ENCODE peak calls at places on chromosomes 16 and 17, in seven cellular contexts. One of them, this sample, is unnamed.

GRCh38 chr17:79843917-79844815 is 4.9 kb upstream of the CBX4 start:
- DNase-seq in endothelial cell: peak
- DNase-seq in OCI-LY7: no peak
- DNase-seq in activated B cell treated with CpG ODN at 0.5 μM for 24 hours: no peak
- DNase-seq in Calu3: peak
- DNase-seq in AG09319: no peak
- DNase-seq in RWPE1: no peak
- DNase-seq in this sample: no peak

GRCh38 chr17:49382556-49382955 is 20.5 kb upstream of the ZNF652 start:
- DNase-seq in endothelial cell: no peak
- DNase-seq in OCI-LY7: no peak
- DNase-seq in activated B cell treated with CpG ODN at 0.5 μM for 24 hours: no peak
- DNase-seq in Calu3: no peak
- DNase-seq in AG09319: no peak
- DNase-seq in RWPE1: no peak
- DNase-seq in this sample: no peak

GRCh38 chr16:65725156-65725845 is 603.4 kb upstream of the CDH11 start:
- DNase-seq in endothelial cell: no peak
- DNase-seq in OCI-LY7: no peak
- DNase-seq in activated B cell treated with CpG ODN at 0.5 μM for 24 hours: no peak
- DNase-seq in Calu3: no peak
- DNase-seq in AG09319: no peak
- DNase-seq in RWPE1: no peak
- DNase-seq in this sample: no peak

GRCh38 chr16:21071741-21072140 is 78.9 kb downstream of the DNAH3 start:
- DNase-seq in endothelial cell: no peak
- DNase-seq in OCI-LY7: no peak
- DNase-seq in activated B cell treated with CpG ODN at 0.5 μM for 24 hours: no peak
- DNase-seq in Calu3: no peak
- DNase-seq in AG09319: no peak
- DNase-seq in RWPE1: no peak
- DNase-seq in this sample: no peak

GRCh38 chr17:77611791-77612466 is 346.6 kb upstream of the TNRC6C start:
- DNase-seq in endothelial cell: no peak
- DNase-seq in OCI-LY7: no peak
- DNase-seq in activated B cell treated with CpG ODN at 0.5 μM for 24 hours: no peak
- DNase-seq in Calu3: no peak
- DNase-seq in AG09319: no peak
- DNase-seq in RWPE1: no peak
- DNase-seq in this sample: no peak

GRCh38 chr17:3750926-3751325 is 27.2 kb downstream of the HASPIN start:
- DNase-seq in endothelial cell: no peak
- DNase-seq in OCI-LY7: no peak
- DNase-seq in activated B cell treated with CpG ODN at 0.5 μM for 24 hours: no peak
- DNase-seq in Calu3: no peak
- DNase-seq in AG09319: no peak
- DNase-seq in RWPE1: no peak
- DNase-seq in this sample: no peak

GRCh38 chr16:86431540-86431939 is 78.8 kb upstream of the FOXF1 start:
- DNase-seq in endothelial cell: no peak
- DNase-seq in OCI-LY7: no peak
- DNase-seq in activated B cell treated with CpG ODN at 0.5 μM for 24 hours: no peak
- DNase-seq in Calu3: no peak
- DNase-seq in AG09319: no peak
- DNase-seq in RWPE1: no peak
- DNase-seq in this sample: no peak

GRCh38 chr17:9240659-9241370 is 219.5 kb downstream of the NTN1 start:
- DNase-seq in endothelial cell: peak
- DNase-seq in OCI-LY7: no peak
- DNase-seq in activated B cell treated with CpG ODN at 0.5 μM for 24 hours: no peak
- DNase-seq in Calu3: no peak
- DNase-seq in AG09319: peak
- DNase-seq in RWPE1: no peak
- DNase-seq in this sample: no peak

GRCh38 chr16:87438611-87438985 is 46.5 kb downstream of the MAP1LC3B start:
- DNase-seq in endothelial cell: no peak
- DNase-seq in OCI-LY7: no peak
- DNase-seq in activated B cell treated with CpG ODN at 0.5 μM for 24 hours: no peak
- DNase-seq in Calu3: no peak
- DNase-seq in AG09319: no peak
- DNase-seq in RWPE1: no peak
- DNase-seq in this sample: no peak

GRCh38 chr16:4796982-4797804 is 2.0 kb downstream of the SMIM22 start:
- DNase-seq in endothelial cell: no peak
- DNase-seq in OCI-LY7: no peak
- DNase-seq in activated B cell treated with CpG ODN at 0.5 μM for 24 hours: no peak
- DNase-seq in Calu3: no peak
- DNase-seq in AG09319: no peak
- DNase-seq in RWPE1: no peak
- DNase-seq in this sample: no peak

GRCh38 chr17:56045907-56046306 is 107.4 kb upstream of the ANKFN1 start:
- DNase-seq in endothelial cell: no peak
- DNase-seq in OCI-LY7: no peak
- DNase-seq in activated B cell treated with CpG ODN at 0.5 μM for 24 hours: no peak
- DNase-seq in Calu3: no peak
- DNase-seq in AG09319: no peak
- DNase-seq in RWPE1: no peak
- DNase-seq in this sample: no peak

GRCh38 chr17:350706-351435 is 1.7 kb downstream of the RPH3AL start:
- DNase-seq in endothelial cell: peak
- DNase-seq in OCI-LY7: no peak
- DNase-seq in activated B cell treated with CpG ODN at 0.5 μM for 24 hours: no peak
- DNase-seq in Calu3: peak
- DNase-seq in AG09319: no peak
- DNase-seq in RWPE1: peak
- DNase-seq in this sample: peak

GRCh38 chr16:50252082-50252611 is 14.2 kb upstream of the ADCY7 start:
- DNase-seq in endothelial cell: no peak
- DNase-seq in OCI-LY7: no peak
- DNase-seq in activated B cell treated with CpG ODN at 0.5 μM for 24 hours: no peak
- DNase-seq in Calu3: no peak
- DNase-seq in AG09319: no peak
- DNase-seq in RWPE1: no peak
- DNase-seq in this sample: no peak

GRCh38 chr16:70749006-70749678 is 51.8 kb downstream of the VAC14 start:
- DNase-seq in endothelial cell: no peak
- DNase-seq in OCI-LY7: no peak
- DNase-seq in activated B cell treated with CpG ODN at 0.5 μM for 24 hours: no peak
- DNase-seq in Calu3: peak
- DNase-seq in AG09319: no peak
- DNase-seq in RWPE1: no peak
- DNase-seq in this sample: no peak

GRCh38 chr17:70181866-70182265 is 12.5 kb downstream of the KCNJ2 start:
- DNase-seq in endothelial cell: no peak
- DNase-seq in OCI-LY7: no peak
- DNase-seq in activated B cell treated with CpG ODN at 0.5 μM for 24 hours: no peak
- DNase-seq in Calu3: no peak
- DNase-seq in AG09319: no peak
- DNase-seq in RWPE1: peak
- DNase-seq in this sample: no peak

GRCh38 chr17:66855204-66855603 is 20.3 kb downstream of the CACNG5 start:
- DNase-seq in endothelial cell: no peak
- DNase-seq in OCI-LY7: no peak
- DNase-seq in activated B cell treated with CpG ODN at 0.5 μM for 24 hours: no peak
- DNase-seq in Calu3: peak
- DNase-seq in AG09319: no peak
- DNase-seq in RWPE1: no peak
- DNase-seq in this sample: no peak
- TF ChIP-seq CTCF in endothelial cell: peak
- TF ChIP-seq CTCF in OCI-LY7: peak
- TF ChIP-seq CTCF in activated B cell treated with CpG ODN at 0.5 μM for 24 hours: no peak
- TF ChIP-seq CTCF in Calu3: peak
- TF ChIP-seq CTCF in AG09319: peak
- TF ChIP-seq CTCF in RWPE1: peak
- TF ChIP-seq CTCF in this sample: peak

DNA sequence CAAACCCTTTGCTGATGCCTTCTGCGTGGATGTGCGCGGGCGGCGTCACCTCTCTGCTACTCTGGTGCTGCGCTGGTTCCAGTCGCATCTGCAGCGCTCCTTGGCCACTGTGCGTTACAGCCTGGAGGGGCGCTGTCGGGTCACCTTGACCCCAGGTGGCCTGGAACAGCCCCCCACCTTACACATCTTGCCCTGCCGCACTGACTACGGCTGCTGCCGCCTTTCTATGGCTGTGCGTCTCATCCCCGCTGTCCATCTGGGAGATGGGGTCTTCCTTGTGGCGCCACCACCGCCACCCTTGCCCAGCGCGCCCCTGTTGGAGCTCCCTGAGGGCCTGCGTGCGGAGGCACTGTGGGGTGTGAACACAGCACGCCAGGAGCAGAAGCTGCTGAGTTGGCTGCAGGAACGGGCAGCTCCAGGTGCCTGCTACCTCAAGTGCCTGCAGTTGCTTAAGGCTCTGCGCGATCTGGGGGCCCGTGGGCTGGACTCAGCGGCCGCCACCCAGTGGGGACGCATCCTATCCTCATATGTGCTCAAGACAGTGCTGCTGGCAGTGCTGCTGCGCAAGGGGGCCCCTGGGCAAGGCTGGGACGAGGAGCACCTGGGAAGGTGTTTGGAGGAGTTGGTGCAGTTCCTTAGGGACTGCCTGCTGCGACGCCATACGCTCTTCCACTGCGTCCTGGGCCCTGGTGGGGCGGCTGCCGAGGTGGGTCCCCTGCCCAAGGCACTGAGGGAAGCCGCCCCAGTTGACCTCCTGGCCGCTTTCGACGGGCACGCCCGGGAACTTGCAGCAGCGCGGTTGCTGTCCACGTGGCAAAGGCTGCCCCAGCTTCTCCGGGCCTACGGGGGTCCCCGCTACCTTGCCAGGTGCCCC is 1.6 kb downstream of the ITPRIPL2 start:
- DNase-seq in endothelial cell: no peak
- DNase-seq in OCI-LY7: no peak
- DNase-seq in activated B cell treated with CpG ODN at 0.5 μM for 24 hours: no peak
- DNase-seq in Calu3: no peak
- DNase-seq in AG09319: no peak
- DNase-seq in RWPE1: no peak
- DNase-seq in this sample: no peak
- TF ChIP-seq CTCF in endothelial cell: peak
- TF ChIP-seq CTCF in OCI-LY7: no peak
- TF ChIP-seq CTCF in activated B cell treated with CpG ODN at 0.5 μM for 24 hours: no peak
- TF ChIP-seq CTCF in Calu3: no peak
- TF ChIP-seq CTCF in AG09319: peak
- TF ChIP-seq CTCF in RWPE1: no peak
- TF ChIP-seq CTCF in this sample: no peak

DNA sequence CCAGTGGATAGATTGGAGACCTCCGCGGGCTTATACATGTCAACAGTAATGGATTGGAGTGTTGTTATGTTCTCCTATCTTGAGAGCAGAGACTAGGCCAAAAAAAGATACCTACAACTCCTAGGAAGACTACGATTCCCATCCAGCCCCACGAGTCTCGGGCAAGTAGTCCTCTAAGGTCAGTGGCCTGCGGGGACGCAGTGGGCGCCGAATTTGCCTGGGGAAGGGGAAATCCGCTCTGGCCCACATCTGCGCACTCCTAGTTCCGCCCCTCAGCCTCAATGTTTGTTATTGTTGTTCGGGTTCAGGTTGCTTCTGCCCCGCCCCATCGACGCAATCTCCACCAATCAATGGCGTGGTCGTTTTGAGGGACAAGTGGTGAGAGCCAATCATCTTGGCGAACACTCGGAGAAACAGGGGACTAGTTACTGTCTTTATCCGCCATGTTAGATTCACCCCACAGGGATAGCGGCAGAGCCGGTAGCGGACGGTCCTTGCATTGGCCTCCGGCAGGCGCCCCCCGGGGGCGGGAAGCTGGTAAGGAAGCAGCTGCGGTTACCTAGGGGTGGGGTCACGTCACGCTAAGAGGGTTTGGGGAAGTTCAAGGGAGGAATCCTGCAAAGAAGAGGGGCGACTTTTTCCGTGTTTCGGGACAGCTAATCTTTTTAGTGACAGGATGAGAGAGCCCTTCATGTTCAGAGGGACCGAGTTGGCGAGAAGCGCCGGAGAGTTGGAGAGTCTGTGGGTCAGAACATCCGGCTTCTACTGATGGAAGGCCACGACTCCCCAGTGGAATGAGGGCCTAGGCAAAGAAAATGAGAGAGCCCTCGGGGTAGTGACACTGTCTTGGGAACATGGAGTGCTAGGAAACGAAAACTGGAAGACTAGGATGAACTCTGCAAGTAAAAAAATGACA is at the start of gene NBR1:
- DNase-seq in endothelial cell: peak
- DNase-seq in OCI-LY7: peak
- DNase-seq in activated B cell treated with CpG ODN at 0.5 μM for 24 hours: peak
- DNase-seq in Calu3: peak
- DNase-seq in AG09319: peak
- DNase-seq in RWPE1: peak
- DNase-seq in this sample: peak
- TF ChIP-seq CTCF in endothelial cell: no peak
- TF ChIP-seq CTCF in OCI-LY7: peak
- TF ChIP-seq CTCF in activated B cell treated with CpG ODN at 0.5 μM for 24 hours: no peak
- TF ChIP-seq CTCF in Calu3: no peak
- TF ChIP-seq CTCF in AG09319: peak
- TF ChIP-seq CTCF in RWPE1: no peak
- TF ChIP-seq CTCF in this sample: peak

GRCh38 chr17:58318065-58318481 is 10.5 kb downstream of the TSPOAP1 start:
- DNase-seq in endothelial cell: no peak
- DNase-seq in OCI-LY7: no peak
- DNase-seq in activated B cell treated with CpG ODN at 0.5 μM for 24 hours: no peak
- DNase-seq in Calu3: no peak
- DNase-seq in AG09319: no peak
- DNase-seq in RWPE1: no peak
- DNase-seq in this sample: no peak

GRCh38 chr17:58315750-58316149 is 12.8 kb downstream of the TSPOAP1 start:
- DNase-seq in endothelial cell: no peak
- DNase-seq in OCI-LY7: no peak
- DNase-seq in activated B cell treated with CpG ODN at 0.5 μM for 24 hours: no peak
- DNase-seq in Calu3: no peak
- DNase-seq in AG09319: no peak
- DNase-seq in RWPE1: no peak
- DNase-seq in this sample: no peak

GRCh38 chr17:58316260-58316960 is 12.2 kb downstream of the TSPOAP1 start:
- DNase-seq in endothelial cell: peak
- DNase-seq in OCI-LY7: no peak
- DNase-seq in activated B cell treated with CpG ODN at 0.5 μM for 24 hours: no peak
- DNase-seq in Calu3: no peak
- DNase-seq in AG09319: no peak
- DNase-seq in RWPE1: no peak
- DNase-seq in this sample: no peak

GRCh38 chr17:58318627-58319180 is 9.9 kb downstream of the TSPOAP1 start:
- DNase-seq in endothelial cell: no peak
- DNase-seq in OCI-LY7: no peak
- DNase-seq in activated B cell treated with CpG ODN at 0.5 μM for 24 hours: no peak
- DNase-seq in Calu3: no peak
- DNase-seq in AG09319: no peak
- DNase-seq in RWPE1: no peak
- DNase-seq in this sample: no peak

DNA sequence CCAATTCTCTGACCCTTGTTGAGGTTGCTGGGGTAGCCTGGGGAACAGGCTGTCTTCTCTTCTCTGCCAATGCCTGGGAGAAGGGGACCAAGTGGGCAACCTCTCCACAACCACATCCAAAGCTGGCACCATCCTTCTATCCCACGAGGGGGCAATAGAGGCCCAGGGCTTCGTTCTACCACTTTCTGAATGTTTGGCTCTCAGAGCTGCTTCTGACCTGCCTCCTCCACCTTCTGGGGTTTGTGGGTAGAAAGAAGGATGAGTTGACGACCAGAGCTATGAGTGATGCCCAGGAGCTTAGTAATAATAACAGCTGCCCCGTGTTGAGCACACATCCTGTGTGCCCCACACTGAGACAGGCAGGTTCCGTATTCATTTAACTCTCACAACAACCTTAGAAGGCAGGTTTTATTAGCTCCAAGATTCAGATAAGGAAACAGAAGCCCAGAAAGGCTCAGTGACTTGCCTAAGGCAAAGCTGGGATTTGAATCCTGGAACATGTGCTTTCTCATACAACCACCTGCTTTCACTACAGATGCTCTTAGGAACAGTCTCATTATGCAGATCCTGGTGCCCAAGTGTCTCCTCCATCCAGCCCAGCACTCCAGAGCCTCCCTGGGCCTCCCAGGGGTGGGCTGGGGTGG is 11.1 kb downstream of the TSPOAP1 start:
- DNase-seq in endothelial cell: peak
- DNase-seq in OCI-LY7: peak
- DNase-seq in activated B cell treated with CpG ODN at 0.5 μM for 24 hours: peak
- DNase-seq in Calu3: peak
- DNase-seq in AG09319: no peak
- DNase-seq in RWPE1: peak
- DNase-seq in this sample: no peak
- TF ChIP-seq CTCF in endothelial cell: peak
- TF ChIP-seq CTCF in OCI-LY7: peak
- TF ChIP-seq CTCF in activated B cell treated with CpG ODN at 0.5 μM for 24 hours: no peak
- TF ChIP-seq CTCF in Calu3: peak
- TF ChIP-seq CTCF in AG09319: peak
- TF ChIP-seq CTCF in RWPE1: peak
- TF ChIP-seq CTCF in this sample: peak